ENCODE peak calls at places on chromosomes 2 and 18, in four cellular contexts. One of them, this sample, is unnamed.

GRCh38 chr2:72144746-72145657 is 2.7 kb downstream of the CYP26B1 start:
- DNase-seq in NCI-H187: no peak
- DNase-seq in cardiac muscle cell: peak
- DNase-seq in stimulated activated CD4-positive, alpha-beta T cell treated with anti-CD3 and anti-CD28 coated beads, Interleukin-1b, Interleukin-23, amount 100 ng/mL, for 1 hour: no peak
- DNase-seq in this sample: no peak

GRCh38 chr18:1149709-1150108 is 245.0 kb downstream of the ADCYAP1 start:
- DNase-seq in NCI-H187: no peak
- DNase-seq in cardiac muscle cell: no peak
- DNase-seq in stimulated activated CD4-positive, alpha-beta T cell treated with anti-CD3 and anti-CD28 coated beads, Interleukin-1b, Interleukin-23, amount 100 ng/mL, for 1 hour: no peak
- DNase-seq in this sample: no peak

GRCh38 chr2:240930631-240931318 is 24.6 kb downstream of the CROCC2 start:
- DNase-seq in NCI-H187: no peak
- DNase-seq in cardiac muscle cell: no peak
- DNase-seq in stimulated activated CD4-positive, alpha-beta T cell treated with anti-CD3 and anti-CD28 coated beads, Interleukin-1b, Interleukin-23, amount 100 ng/mL, for 1 hour: no peak
- DNase-seq in this sample: no peak

GRCh38 chr18:27750014-27750413 is 426.9 kb downstream of the CDH2 start:
- DNase-seq in NCI-H187: peak
- DNase-seq in cardiac muscle cell: peak
- DNase-seq in stimulated activated CD4-positive, alpha-beta T cell treated with anti-CD3 and anti-CD28 coated beads, Interleukin-1b, Interleukin-23, amount 100 ng/mL, for 1 hour: no peak
- DNase-seq in this sample: no peak

GRCh38 chr2:16048466-16048865 is 108.1 kb downstream of the MYCN start:
- DNase-seq in NCI-H187: no peak
- DNase-seq in cardiac muscle cell: no peak
- DNase-seq in stimulated activated CD4-positive, alpha-beta T cell treated with anti-CD3 and anti-CD28 coated beads, Interleukin-1b, Interleukin-23, amount 100 ng/mL, for 1 hour: no peak
- DNase-seq in this sample: no peak

GRCh38 chr2:240343548-240343947 is 91.9 kb upstream of the GPC1 start:
- DNase-seq in NCI-H187: no peak
- DNase-seq in cardiac muscle cell: no peak
- DNase-seq in stimulated activated CD4-positive, alpha-beta T cell treated with anti-CD3 and anti-CD28 coated beads, Interleukin-1b, Interleukin-23, amount 100 ng/mL, for 1 hour: no peak
- DNase-seq in this sample: no peak

GRCh38 chr2:174681099-174681982 is 82.9 kb downstream of the CHRNA1 start:
- DNase-seq in NCI-H187: no peak
- DNase-seq in cardiac muscle cell: peak
- DNase-seq in stimulated activated CD4-positive, alpha-beta T cell treated with anti-CD3 and anti-CD28 coated beads, Interleukin-1b, Interleukin-23, amount 100 ng/mL, for 1 hour: no peak
- DNase-seq in this sample: peak

GRCh38 chr2:190090148-190090547 is 27.6 kb upstream of the MSTN start:
- DNase-seq in NCI-H187: no peak
- DNase-seq in cardiac muscle cell: no peak
- DNase-seq in stimulated activated CD4-positive, alpha-beta T cell treated with anti-CD3 and anti-CD28 coated beads, Interleukin-1b, Interleukin-23, amount 100 ng/mL, for 1 hour: no peak
- DNase-seq in this sample: no peak

GRCh38 chr18:63162271-63163014 is 157.1 kb downstream of the BCL2 start:
- DNase-seq in NCI-H187: no peak
- DNase-seq in cardiac muscle cell: no peak
- DNase-seq in stimulated activated CD4-positive, alpha-beta T cell treated with anti-CD3 and anti-CD28 coated beads, Interleukin-1b, Interleukin-23, amount 100 ng/mL, for 1 hour: no peak
- DNase-seq in this sample: no peak

GRCh38 chr2:160647967-160648685 is 154.5 kb upstream of the RBMS1 start:
- DNase-seq in NCI-H187: no peak
- DNase-seq in cardiac muscle cell: no peak
- DNase-seq in stimulated activated CD4-positive, alpha-beta T cell treated with anti-CD3 and anti-CD28 coated beads, Interleukin-1b, Interleukin-23, amount 100 ng/mL, for 1 hour: no peak
- DNase-seq in this sample: no peak

GRCh38 chr2:54042908-54043620 is 72.3 kb upstream of the PSME4 start:
- DNase-seq in NCI-H187: no peak
- DNase-seq in cardiac muscle cell: no peak
- DNase-seq in stimulated activated CD4-positive, alpha-beta T cell treated with anti-CD3 and anti-CD28 coated beads, Interleukin-1b, Interleukin-23, amount 100 ng/mL, for 1 hour: no peak
- DNase-seq in this sample: no peak

GRCh38 chr18:35511428-35511827 is 13.7 kb upstream of the INO80C start:
- DNase-seq in NCI-H187: no peak
- DNase-seq in cardiac muscle cell: no peak
- DNase-seq in stimulated activated CD4-positive, alpha-beta T cell treated with anti-CD3 and anti-CD28 coated beads, Interleukin-1b, Interleukin-23, amount 100 ng/mL, for 1 hour: no peak
- DNase-seq in this sample: no peak

GRCh38 chr2:112023707-112024106 is 31.4 kb upstream of the TMEM87B start:
- DNase-seq in NCI-H187: no peak
- DNase-seq in cardiac muscle cell: no peak
- DNase-seq in stimulated activated CD4-positive, alpha-beta T cell treated with anti-CD3 and anti-CD28 coated beads, Interleukin-1b, Interleukin-23, amount 100 ng/mL, for 1 hour: no peak
- DNase-seq in this sample: no peak

GRCh38 chr2:163345795-163346573 is 389.8 kb downstream of the FIGN start:
- DNase-seq in NCI-H187: peak
- DNase-seq in cardiac muscle cell: peak
- DNase-seq in stimulated activated CD4-positive, alpha-beta T cell treated with anti-CD3 and anti-CD28 coated beads, Interleukin-1b, Interleukin-23, amount 100 ng/mL, for 1 hour: no peak
- DNase-seq in this sample: peak

GRCh38 chr2:241066893-241067341 is 35.2 kb downstream of the MTERF4 start:
- DNase-seq in NCI-H187: no peak
- DNase-seq in cardiac muscle cell: peak
- DNase-seq in stimulated activated CD4-positive, alpha-beta T cell treated with anti-CD3 and anti-CD28 coated beads, Interleukin-1b, Interleukin-23, amount 100 ng/mL, for 1 hour: no peak
- DNase-seq in this sample: no peak

GRCh38 chr2:17190527-17190926 is 327.7 kb downstream of the RAD51AP2 start:
- DNase-seq in NCI-H187: no peak
- DNase-seq in cardiac muscle cell: no peak
- DNase-seq in stimulated activated CD4-positive, alpha-beta T cell treated with anti-CD3 and anti-CD28 coated beads, Interleukin-1b, Interleukin-23, amount 100 ng/mL, for 1 hour: no peak
- DNase-seq in this sample: no peak

GRCh38 chr2:240149943-240150784 is 9.7 kb upstream of the OTOS start:
- DNase-seq in NCI-H187: no peak
- DNase-seq in cardiac muscle cell: peak
- DNase-seq in stimulated activated CD4-positive, alpha-beta T cell treated with anti-CD3 and anti-CD28 coated beads, Interleukin-1b, Interleukin-23, amount 100 ng/mL, for 1 hour: no peak
- DNase-seq in this sample: peak

GRCh38 chr18:78936251-78937005 is 43.2 kb upstream of the SALL3 start:
- DNase-seq in NCI-H187: no peak
- DNase-seq in cardiac muscle cell: no peak
- DNase-seq in stimulated activated CD4-positive, alpha-beta T cell treated with anti-CD3 and anti-CD28 coated beads, Interleukin-1b, Interleukin-23, amount 100 ng/mL, for 1 hour: no peak
- DNase-seq in this sample: no peak

GRCh38 chr2:217912030-217913024 is 90.5 kb downstream of the TNS1 start:
- DNase-seq in NCI-H187: no peak
- DNase-seq in cardiac muscle cell: no peak
- DNase-seq in stimulated activated CD4-positive, alpha-beta T cell treated with anti-CD3 and anti-CD28 coated beads, Interleukin-1b, Interleukin-23, amount 100 ng/mL, for 1 hour: no peak
- DNase-seq in this sample: no peak

This sample was measured in lung microvascular endothelial cell.